ENCODE peak calls at places on chromosome 3, in ten cellular contexts. N is COLO829; O is endodermal cell; B is AG09309; L is non-pigmented ciliary epithelial cell; C is mucosa of descending colon; R is HEK293T; G is cerebellar nuclear complex; E is right atrium auricular region; A is activated CD4-positive, alpha-beta T cell treated with anti-CD3 and anti-CD28 coated beads for 24 hours. X is an unnamed sample.

GRCh38 chr3:197942956-197943556 is 6.9 kb upstream of the RPL35A start:
- DNase-seq in R (peak; percentile 26), O (peak; percentile 64), N (peak; percentile 60), L (no peak), B (no peak), G (no peak), E (no peak), C (peak; percentile 33), A (no peak), X (peak; percentile 28)

GRCh38 chr3:82236257-82236656 is 474.8 kb upstream of the GBE1 start:
- DNase-seq in L (no peak), C (no peak), A (no peak), B (no peak), N (no peak), R (no peak), E (no peak), O (no peak), G (no peak), X (no peak)

GRCh38 chr3:11482024-11482423 is 161.7 kb downstream of the VGLL4 start:
- DNase-seq in G (no peak), C (peak; percentile 50), L (no peak), E (peak; percentile 78), A (no peak), B (no peak), O (no peak), R (no peak), N (no peak), X (no peak)

GRCh38 chr3:53226142-53226840 is 29.5 kb downstream of the TKT start:
- DNase-seq in E (no peak), O (no peak), N (no peak), R (peak; percentile 2), G (no peak), B (no peak), A (no peak), C (no peak), L (no peak), X (no peak)

GRCh38 chr3:190566043-190566933 is 52.4 kb downstream of the IL1RAP start:
- DNase-seq in E (peak; percentile 97), L (peak; percentile 100), O (peak; percentile 66), N (peak; percentile 96), G (no peak), A (peak; percentile 24), B (peak; percentile 99), R (no peak), C (peak; percentile 38), X (peak; percentile 32)

GRCh38 chr3:37944243-37944955 is 46.2 kb upstream of the VILL start:
- DNase-seq in L (no peak), B (no peak), G (no peak), C (no peak), O (no peak), A (no peak), N (no peak), R (no peak), E (no peak), X (no peak)

GRCh38 chr3:194043516-194043915 is 92.4 kb upstream of the HES1 start:
- DNase-seq in R (no peak), N (no peak), A (no peak), G (no peak), L (peak; percentile 75), B (peak; percentile 10), C (no peak), O (no peak), E (no peak), X (no peak)

GRCh38 chr3:45940781-45941365 is 2.4 kb upstream of the CXCR6 start:
- DNase-seq in B (no peak), E (no peak), G (no peak), R (no peak), A (no peak), N (no peak), O (no peak), C (no peak), L (no peak), X (no peak)

X was measured in endothelial cell.